ENCODE peak calls at places on chromosomes 4 and X, in ten cellular contexts. I, Z, B, D, R, O, Q, S, T and C are unnamed samples.

GRCh38 chrX:40912576-40912975 is 172.7 kb upstream of the USP9X start:
- DNase-seq in I (no peak), Z (no peak), B (no peak), D (no peak), R (no peak), O (no peak), Q (no peak), S (no peak), T (peak), C (no peak)

GRCh38 chrX:74291964-74292891 is 11.8 kb upstream of the ZCCHC13 start:
- DNase-seq in I (peak), Z (peak), B (peak), D (peak), R (peak), O (peak), Q (peak), S (peak), T (peak), C (peak)

GRCh38 chr4:188781655-188782054 is 642.4 kb downstream of the TRIML1 start:
- DNase-seq in I (no peak), Z (no peak), B (no peak), D (no peak), R (no peak), O (no peak), Q (peak), S (no peak), T (peak), C (no peak)

GRCh38 chrX:150966235-150966634 is 16.9 kb upstream of the HMGB3 start:
- DNase-seq in I (no peak), Z (no peak), B (no peak), D (no peak), R (no peak), O (no peak), Q (peak), S (no peak), T (no peak), C (no peak)

GRCh38 chr4:107838763-107839162 is 14.0 kb downstream of the SGMS2 start:
- DNase-seq in I (no peak), Z (no peak), B (peak), D (no peak), R (no peak), O (no peak), Q (peak), S (no peak), T (no peak), C (no peak)

GRCh38 chr4:71639380-71639779 is 144.5 kb downstream of the GC start:
- DNase-seq in I (no peak), Z (no peak), B (no peak), D (no peak), R (no peak), O (no peak), Q (no peak), S (no peak), T (no peak), C (no peak)

GRCh38 chr4:159269956-159270355 is 167.1 kb downstream of the RAPGEF2 start:
- DNase-seq in I (no peak), Z (no peak), B (no peak), D (no peak), R (no peak), O (no peak), Q (no peak), S (no peak), T (no peak), C (no peak)

GRCh38 chrX:19870710-19871490 is 16.5 kb downstream of the SH3KBP1 start:
- DNase-seq in I (no peak), Z (no peak), B (no peak), D (no peak), R (no peak), O (no peak), Q (no peak), S (no peak), T (no peak), C (no peak)

GRCh38 chr4:73450398-73451004 is 14.5 kb downstream of the AFP start:
- DNase-seq in I (no peak), Z (no peak), B (peak), D (peak), R (no peak), O (no peak), Q (peak), S (no peak), T (peak), C (peak)

GRCh38 chr4:122793811-122794210 is 32.8 kb upstream of the FGF2 start:
- DNase-seq in I (no peak), Z (no peak), B (no peak), D (no peak), R (no peak), O (no peak), Q (no peak), S (no peak), T (no peak), C (no peak)

GRCh38 chr4:23924556-23924955 is 34.7 kb upstream of the PPARGC1A start:
- DNase-seq in I (no peak), Z (no peak), B (no peak), D (no peak), R (no peak), O (no peak), Q (no peak), S (no peak), T (no peak), C (no peak)

GRCh38 chrX:153885208-153885787 is 675 bp downstream of the L1CAM start:
- DNase-seq in I (no peak), Z (no peak), B (no peak), D (no peak), R (no peak), O (no peak), Q (no peak), S (no peak), T (no peak), C (no peak)

GRCh38 chr4:26412381-26413372 is 77.6 kb downstream of the CCKAR start:
- DNase-seq in I (no peak), Z (no peak), B (peak), D (no peak), R (no peak), O (no peak), Q (no peak), S (no peak), T (no peak), C (no peak)

GRCh38 chrX:140510306-140510676 is 5.4 kb upstream of the SOX3 start:
- DNase-seq in I (no peak), Z (no peak), B (no peak), D (no peak), R (no peak), O (no peak), Q (no peak), S (peak), T (no peak), C (no peak)